ENCODE peak calls at places on chromosome 2, in six cellular contexts. C is DMS79 treated with DMSO at 0.1 percent for 48 hours, O is uterus, P is Calu3, Q is NCI-H510A treated with DMSO at 0.1 percent for 48 hours, D is occipital lobe. M is an unnamed sample.

GRCh38 chr2:7974086-7974485 is 707.8 kb upstream of the ID2 start:
- DNase-seq in C (no peak), O (no peak), P (no peak), Q (no peak), D (no peak), M (no peak)

GRCh38 chr2:61469424-61470121 is 1.3 kb downstream of the USP34 start:
- DNase-seq in C (peak), O (no peak), P (no peak), Q (peak), D (no peak), M (no peak)

GRCh38 chr2:26552641-26553040 is 74.7 kb upstream of the OTOF start:
- DNase-seq in C (no peak), O (no peak), P (no peak), Q (no peak), D (no peak), M (no peak)

GRCh38 chr2:113173563-113174368 is at the start of gene PSD4:
- DNase-seq in C (no peak), O (no peak), P (no peak), Q (peak), D (no peak), M (no peak)

GRCh38 chr2:127404466-127405251 is 13.6 kb upstream of the PROC start:
- DNase-seq in C (no peak), O (no peak), P (no peak), Q (no peak), D (no peak), M (peak)

GRCh38 chr2:17539993-17540812 is at the start of gene VSNL1:
- DNase-seq in C (peak), O (peak), P (peak), Q (peak), D (peak), M (peak)

GRCh38 chr2:162092656-162093556 is 18.9 kb upstream of the DPP4 start:
- DNase-seq in C (no peak), O (peak), P (peak), Q (no peak), D (peak), M (no peak)

GRCh38 chr2:197298609-197299008 is 12.0 kb downstream of the ANKRD44 start:
- DNase-seq in C (no peak), O (no peak), P (no peak), Q (no peak), D (no peak), M (no peak)

GRCh38 chr2:106789185-106789584 is 96.8 kb downstream of the ST6GAL2 start:
- DNase-seq in C (no peak), O (no peak), P (no peak), Q (no peak), D (no peak), M (no peak)

GRCh38 chr2:9981646-9982045 is 30.2 kb downstream of the GRHL1 start:
- DNase-seq in C (no peak), O (no peak), P (no peak), Q (no peak), D (no peak), M (no peak)

GRCh38 chr2:235238537-235238936 is 255.3 kb upstream of the AGAP1 start:
- DNase-seq in C (peak), O (peak), P (no peak), Q (no peak), D (peak), M (no peak)

GRCh38 chr2:152099655-152100050 is 809 bp upstream of the CACNB4 start:
- DNase-seq in C (no peak), O (no peak), P (no peak), Q (no peak), D (no peak), M (no peak)

GRCh38 chr2:85132834-85133637 is at the start of gene TCF7L1:
- DNase-seq in C (peak), O (peak), P (peak), Q (peak), D (peak), M (peak)

GRCh38 chr2:45898819-45899218 is 247.3 kb downstream of the PRKCE start:
- DNase-seq in C (no peak), O (no peak), P (no peak), Q (no peak), D (no peak), M (no peak)

GRCh38 chr2:240231838-240232244 is 91.4 kb upstream of the OTOS start:
- DNase-seq in C (no peak), O (peak), P (no peak), Q (no peak), D (no peak), M (peak)

GRCh38 chr2:81598437-81598836 is 1293.9 kb upstream of the LRRTM1 start:
- DNase-seq in C (no peak), O (no peak), P (no peak), Q (no peak), D (no peak), M (no peak)

GRCh38 chr2:99522155-99522554 is 32.3 kb upstream of the REV1 start:
- DNase-seq in C (no peak), O (no peak), P (no peak), Q (no peak), D (no peak), M (no peak)

GRCh38 chr2:181419124-181419855 is 37.9 kb upstream of the ITGA4 start:
- DNase-seq in C (no peak), O (no peak), P (no peak), Q (no peak), D (no peak), M (no peak)

GRCh38 chr2:55901322-55901721 is 22.3 kb downstream of the EFEMP1 start:
- DNase-seq in C (no peak), O (no peak), P (no peak), Q (no peak), D (no peak), M (no peak)

GRCh38 chr2:151162185-151162584 is 99.5 kb downstream of the RBM43 start:
- DNase-seq in C (no peak), O (no peak), P (no peak), Q (no peak), D (no peak), M (no peak)

GRCh38 chr2:144132357-144132756 is 387.6 kb downstream of the ZEB2 start:
- DNase-seq in C (no peak), O (no peak), P (no peak), Q (no peak), D (no peak), M (no peak)

GRCh38 chr2:101811226-101812015 is 113.9 kb downstream of the MAP4K4 start:
- DNase-seq in C (peak), O (no peak), P (no peak), Q (no peak), D (no peak), M (no peak)

GRCh38 chr2:203650860-203651613 is 55.4 kb upstream of the CD28 start:
- DNase-seq in C (peak), O (peak), P (peak), Q (peak), D (no peak), M (no peak)